ENCODE peak calls at places on chromosomes 7 and 10, in ten cellular contexts. M is NCI-H446, K is T-helper 2 cell, Z is naive B cell, A is RKO, Y is NCI-H69, Q is EH, W is fibroblast of lung, N is T-helper 9 cell, V is nephron progenitor cell. S is an unnamed sample.

GRCh38 chr7:151795168-151795754 is 81.7 kb downstream of the PRKAG2 start:
- DNase-seq in M (no peak), K (no peak), Z (no peak), A (peak; percentile 32), Y (no peak), Q (no peak), W (no peak), N (peak; percentile 24), V (no peak), S (peak; percentile 5)

GRCh38 chr7:157432541-157432956 is 95.7 kb downstream of the DNAJB6 start:
- DNase-seq in M (peak; percentile 4), K (no peak), Z (no peak), A (peak; percentile 24), Y (peak; percentile 91), Q (peak; percentile 87), W (peak; percentile 60), N (no peak), V (peak; percentile 65), S (no peak)

GRCh38 chr7:139286144-139286543 is 55.0 kb upstream of the FMC1 start:
- DNase-seq in M (no peak), K (no peak), Z (no peak), A (no peak), Y (no peak), Q (no peak), W (no peak), N (no peak), V (no peak), S (no peak)

GRCh38 chr7:142443614-142444013 is 185.8 kb upstream of the PRSS58 start:
- DNase-seq in M (no peak), K (no peak), Z (no peak), A (no peak), Y (no peak), Q (no peak), W (no peak), N (no peak), V (no peak), S (no peak)

GRCh38 chr7:74405191-74405898 is 48.4 kb upstream of the GTF2IRD1 start:
- DNase-seq in M (no peak), K (no peak), Z (no peak), A (no peak), Y (peak; percentile 85), Q (no peak), W (no peak), N (no peak), V (peak; percentile 66), S (no peak)

GRCh38 chr10:123808873-123809272 is 82.7 kb downstream of the CPXM2 start:
- DNase-seq in M (no peak), K (no peak), Z (no peak), A (peak; percentile 93), Y (no peak), Q (peak; percentile 94), W (no peak), N (no peak), V (no peak), S (no peak)

GRCh38 chr10:76015245-76015644 is 583.8 kb downstream of the LRMDA start:
- DNase-seq in M (no peak), K (no peak), Z (no peak), A (no peak), Y (no peak), Q (no peak), W (peak; percentile 9), N (no peak), V (no peak), S (no peak)

GRCh38 chr10:1199897-1200721 is 143.9 kb downstream of the WDR37 start:
- DNase-seq in M (no peak), K (no peak), Z (no peak), A (no peak), Y (no peak), Q (no peak), W (no peak), N (no peak), V (no peak), S (no peak)

GRCh38 chr7:513521-514166 is 6.0 kb downstream of the PDGFA start:
- DNase-seq in M (no peak), K (no peak), Z (no peak), A (peak; percentile 57), Y (no peak), Q (peak; percentile 93), W (peak; percentile 25), N (no peak), V (no peak), S (no peak)

GRCh38 chr7:148695953-148696352 is 2.8 kb upstream of the CUL1 start:
- DNase-seq in M (no peak), K (no peak), Z (no peak), A (peak; percentile 42), Y (no peak), Q (no peak), W (no peak), N (no peak), V (no peak), S (no peak)

GRCh38 chr10:58642283-58642682 is 129.6 kb downstream of the BICC1 start:
- DNase-seq in M (no peak), K (no peak), Z (no peak), A (no peak), Y (no peak), Q (peak; percentile 83), W (no peak), N (no peak), V (no peak), S (no peak)

GRCh38 chr7:1466524-1467271 is 7.4 kb upstream of the MICALL2 start:
- DNase-seq in M (no peak), K (no peak), Z (no peak), A (no peak), Y (peak; percentile 33), Q (peak; percentile 75), W (peak; percentile 62), N (no peak), V (peak; percentile 81), S (no peak)